ENCODE peak calls at places on chromosomes 2 and 18, in eight cellular contexts. B is T1000; T is stimulated activated CD4-positive, alpha-beta T cell treated with anti-CD3 and anti-CD28 coated beads, Interleukin-15, amount 100 ng/mL, for 24 hours; X is non-pigmented ciliary epithelial cell; I is GM23248; W is WERI-Rb-1; P is progenitor cell of endocrine pancreas; F is activated naive CD4-positive, alpha-beta T cell treated with anti-CD3 and anti-CD28 coated beads, Interleukin-2, amount 50 U/mL, for 16 hours. L is an unnamed sample.

GRCh38 chr2:20635096-20635475 is 15.8 kb downstream of the HS1BP3 start:
- DNase-seq in B (no peak), T (no peak), X (no peak), I (no peak), W (no peak), P (no peak), F (no peak), L (no peak)

GRCh38 chr2:98869272-98869641 is 66.8 kb downstream of the CRACDL start:
- DNase-seq in B (no peak), T (no peak), X (no peak), I (no peak), W (no peak), P (no peak), F (no peak), L (no peak)

GRCh38 chr2:54560146-54560881 is 104.2 kb downstream of the SPTBN1 start:
- DNase-seq in B (no peak), T (peak), X (no peak), I (peak), W (no peak), P (no peak), F (no peak), L (no peak)

GRCh38 chr2:150847578-150847977 is 360.1 kb upstream of the RND3 start:
- DNase-seq in B (no peak), T (no peak), X (no peak), I (no peak), W (no peak), P (no peak), F (no peak), L (no peak)

GRCh38 chr2:70123051-70123828 is 36.0 kb downstream of the PCBP1 start:
- DNase-seq in B (no peak), T (no peak), X (no peak), I (peak), W (no peak), P (no peak), F (no peak), L (no peak)

GRCh38 chr2:89834306-89834705 is 1142.8 kb downstream of the RPIA start:
- DNase-seq in B (no peak), T (no peak), X (no peak), I (no peak), W (no peak), P (no peak), F (no peak), L (no peak)

GRCh38 chr18:475202-475624 is 25.3 kb downstream of the COLEC12 start:
- DNase-seq in B (no peak), T (no peak), X (no peak), I (peak), W (no peak), P (no peak), F (no peak), L (no peak)

GRCh38 chr2:25314514-25315315 is 27.0 kb downstream of the DNMT3A start:
- DNase-seq in B (no peak), T (peak), X (no peak), I (no peak), W (peak), P (no peak), F (peak), L (peak)

GRCh38 chr2:173978447-173978846 is 13.3 kb upstream of the SP3 start:
- DNase-seq in B (no peak), T (peak), X (no peak), I (peak), W (no peak), P (no peak), F (no peak), L (no peak)

GRCh38 chr2:171520471-171520870 is 1.8 kb upstream of the CYBRD1 start:
- DNase-seq in B (no peak), T (no peak), X (no peak), I (no peak), W (no peak), P (no peak), F (no peak), L (no peak)

GRCh38 chr2:26720322-26721166 is 28.0 kb downstream of the KCNK3 start:
- DNase-seq in B (peak), T (no peak), X (peak), I (peak), W (peak), P (no peak), F (no peak), L (no peak)

GRCh38 chr2:47041891-47042684 is 113.0 kb downstream of the STPG4 start:
- DNase-seq in B (no peak), T (no peak), X (no peak), I (peak), W (no peak), P (no peak), F (no peak), L (no peak)

GRCh38 chr2:88622307-88622706 is 5.0 kb downstream of the EIF2AK3 start:
- DNase-seq in B (no peak), T (no peak), X (no peak), I (no peak), W (no peak), P (no peak), F (no peak), L (peak)

GRCh38 chr2:121018136-121019057 is 266.6 kb downstream of the TFCP2L1 start:
- DNase-seq in B (no peak), T (no peak), X (peak), I (no peak), W (no peak), P (no peak), F (no peak), L (peak)

GRCh38 chr2:65751422-65751821 is 319.0 kb upstream of the SPRED2 start:
- DNase-seq in B (no peak), T (no peak), X (no peak), I (no peak), W (no peak), P (no peak), F (no peak), L (peak)

L was measured in SK-N-DZ.